ENCODE peak calls at places on chromosomes 3 and 15, in five cellular contexts. C is thyroid gland, S is adrenal gland, A is esophagus squamous epithelium, Z is A549. P is an unnamed sample.

GRCh38 chr3:146187334-146187950 is 26.5 kb upstream of the PLOD2 start:
- DNase-seq in C (peak), S (peak), A (no peak), Z (no peak), P (no peak)

GRCh38 chr3:180590396-180590795 is 11.6 kb upstream of the TTC14 start:
- DNase-seq in C (no peak), S (no peak), A (no peak), Z (no peak), P (no peak)

GRCh38 chr15:91603681-91604080 is 249.8 kb upstream of the SLCO3A1 start:
- DNase-seq in C (no peak), S (no peak), A (no peak), Z (no peak), P (no peak)

GRCh38 chr3:45165497-45166282 is 19.5 kb upstream of the CDCP1 start:
- DNase-seq in C (no peak), S (no peak), A (no peak), Z (no peak), P (no peak)

GRCh38 chr15:69626095-69627066 is 173.8 kb downstream of the RPLP1 start:
- DNase-seq in C (no peak), S (no peak), A (no peak), Z (no peak), P (no peak)

GRCh38 chr3:45814322-45814721 is 18.0 kb upstream of the SLC6A20 start:
- DNase-seq in C (no peak), S (no peak), A (no peak), Z (no peak), P (no peak)

GRCh38 chr3:39812537-39812936 is 3.1 kb downstream of the MYRIP start:
- DNase-seq in C (peak), S (no peak), A (no peak), Z (no peak), P (no peak)

GRCh38 chr3:18098960-18099587 is 326.1 kb downstream of the SATB1 start:
- DNase-seq in C (no peak), S (no peak), A (no peak), Z (peak), P (peak)

GRCh38 chr3:118984699-118985098 is 49.9 kb downstream of the IGSF11 start:
- DNase-seq in C (no peak), S (no peak), A (no peak), Z (no peak), P (no peak)

GRCh38 chr15:90184119-90184785 is 16.9 kb upstream of the SEMA4B start:
- DNase-seq in C (peak), S (peak), A (peak), Z (peak), P (peak)

GRCh38 chr15:77030042-77030927 is 35.4 kb downstream of the PSTPIP1 start:
- DNase-seq in C (no peak), S (no peak), A (no peak), Z (no peak), P (peak)

GRCh38 chr3:123634149-123635051 is 49.5 kb upstream of the HACD2 start:
- DNase-seq in C (no peak), S (no peak), A (no peak), Z (no peak), P (no peak)

GRCh38 chr3:72418149-72418686 is 430.0 kb downstream of the SHQ1 start:
- DNase-seq in C (no peak), S (no peak), A (no peak), Z (no peak), P (no peak)

GRCh38 chr3:189512039-189512438 is 119.2 kb upstream of the TP63 start:
- DNase-seq in C (no peak), S (no peak), A (no peak), Z (no peak), P (no peak)

GRCh38 chr3:177491301-177492031 is 294.2 kb upstream of the TBL1XR1 start:
- DNase-seq in C (no peak), S (no peak), A (no peak), Z (no peak), P (no peak)

GRCh38 chr3:79264892-79265291 is 502.9 kb downstream of the ROBO1 start:
- DNase-seq in C (no peak), S (no peak), A (no peak), Z (no peak), P (no peak)

GRCh38 chr15:95520922-95521321 is 809.6 kb upstream of the NR2F2 start:
- DNase-seq in C (no peak), S (no peak), A (no peak), Z (no peak), P (no peak)

GRCh38 chr15:70032509-70032908 is 65.2 kb downstream of the TLE3 start:
- DNase-seq in C (no peak), S (no peak), A (no peak), Z (no peak), P (no peak)

GRCh38 chr3:158644345-158644908 is at the start of gene GFM1:
- DNase-seq in C (peak), S (peak), A (peak), Z (peak), P (peak)

GRCh38 chr3:99482191-99482590 is 156.2 kb upstream of the COL8A1 start:
- DNase-seq in C (no peak), S (no peak), A (no peak), Z (no peak), P (no peak)

GRCh38 chr3:57110797-57111196 is 50.3 kb downstream of the SPATA12 start:
- DNase-seq in C (no peak), S (no peak), A (no peak), Z (no peak), P (no peak)

GRCh38 chr3:107525101-107525953 is 2.6 kb downstream of the BBX start:
- DNase-seq in C (peak), S (peak), A (no peak), Z (no peak), P (peak)

GRCh38 chr3:139534992-139535879 is 4.3 kb downstream of the RBP1 start:
- DNase-seq in C (peak), S (peak), A (no peak), Z (no peak), P (no peak)

GRCh38 chr3:37346227-37347005 is 172.0 kb upstream of the LRRFIP2 start:
- DNase-seq in C (no peak), S (no peak), A (no peak), Z (no peak), P (no peak)

GRCh38 chr15:75648156-75649000 is 666 bp downstream of the SNX33 start:
- DNase-seq in C (peak), S (peak), A (no peak), Z (no peak), P (no peak)

GRCh38 chr3:21894459-21895083 is 143.6 kb upstream of the ZNF385D start:
- DNase-seq in C (no peak), S (no peak), A (no peak), Z (peak), P (no peak)

GRCh38 chr3:45968149-45968548 is 24.9 kb downstream of the CXCR6 start:
- DNase-seq in C (no peak), S (no peak), A (no peak), Z (no peak), P (no peak)

GRCh38 chr3:195081242-195081963 is 189.6 kb downstream of the XXYLT1 start:
- DNase-seq in C (peak), S (no peak), A (no peak), Z (no peak), P (no peak)

GRCh38 chr3:182920515-182921084 is 59.7 kb downstream of the DCUN1D1 start:
- DNase-seq in C (no peak), S (peak), A (no peak), Z (peak), P (no peak)

GRCh38 chr15:41125063-41125669 is 9.1 kb upstream of the INO80 start:
- DNase-seq in C (no peak), S (no peak), A (no peak), Z (no peak), P (no peak)

GRCh38 chr3:38257583-38257982 is 8.0 kb upstream of the SLC22A13 start:
- DNase-seq in C (no peak), S (no peak), A (no peak), Z (no peak), P (no peak)

DNA sequence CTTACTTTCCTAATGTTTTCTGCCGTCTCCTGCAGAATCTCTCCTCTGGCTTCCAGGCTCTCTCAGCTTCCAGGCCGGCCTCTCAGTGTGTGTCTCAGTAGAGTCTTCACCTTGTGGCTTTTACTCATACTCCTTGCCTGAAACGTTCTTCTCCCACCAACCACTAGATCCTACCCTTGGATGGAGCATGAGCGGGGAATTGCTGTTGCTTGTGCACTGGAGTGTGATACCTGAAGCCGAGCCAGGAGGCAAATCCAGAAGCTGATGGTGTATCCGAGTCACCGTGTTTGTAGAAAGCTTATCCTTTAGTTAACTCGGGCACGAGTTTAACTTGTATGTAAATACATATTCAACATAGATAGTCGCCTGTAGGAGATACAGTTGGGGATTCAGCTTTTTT is 285.0 kb upstream of the C2CD4B start:
- DNase-seq in C (peak), S (no peak), A (no peak), Z (no peak), P (no peak)
- TF ChIP-seq POLR2A in C (no peak), S (no peak), A (no peak), Z (no peak), P (no peak)

GRCh38 chr3:49133226-49133951 is 539 bp upstream of the LAMB2 start:
- DNase-seq in C (peak), S (peak), A (no peak), Z (peak), P (peak)
- TF ChIP-seq POLR2A in C (peak), S (peak), A (no peak), Z (peak), P (peak)

GRCh38 chr15:66293085-66293418 is 316 bp upstream of the DIS3L start:
- DNase-seq in C (no peak), S (no peak), A (no peak), Z (no peak), P (no peak)
- TF ChIP-seq POLR2A in C (no peak), S (no peak), A (no peak), Z (no peak), P (no peak)

DNA sequence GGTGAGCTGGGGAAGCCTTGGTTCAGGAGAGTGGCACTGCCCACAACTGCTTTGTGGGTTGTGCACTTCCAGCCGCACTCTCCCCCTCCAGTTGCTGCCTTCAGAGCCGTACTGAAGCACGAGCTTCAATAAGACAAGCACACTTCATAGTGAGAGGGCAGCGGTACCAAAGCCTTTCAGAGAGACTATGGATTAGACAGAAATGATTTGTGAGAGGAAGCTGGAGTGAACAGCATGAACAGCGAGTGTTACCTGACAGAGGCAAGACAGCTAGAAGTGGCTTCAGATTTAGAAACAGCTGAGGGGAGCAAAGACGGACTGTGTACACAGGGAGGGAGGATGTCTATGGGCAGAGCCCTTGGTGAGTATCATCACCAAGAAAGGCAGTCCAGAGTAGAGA is 31.1 kb downstream of the HCLS1 start:
- DNase-seq in C (no peak), S (no peak), A (no peak), Z (no peak), P (no peak)
- TF ChIP-seq POLR2A in C (no peak), S (no peak), A (no peak), Z (no peak), P (no peak)

DNA sequence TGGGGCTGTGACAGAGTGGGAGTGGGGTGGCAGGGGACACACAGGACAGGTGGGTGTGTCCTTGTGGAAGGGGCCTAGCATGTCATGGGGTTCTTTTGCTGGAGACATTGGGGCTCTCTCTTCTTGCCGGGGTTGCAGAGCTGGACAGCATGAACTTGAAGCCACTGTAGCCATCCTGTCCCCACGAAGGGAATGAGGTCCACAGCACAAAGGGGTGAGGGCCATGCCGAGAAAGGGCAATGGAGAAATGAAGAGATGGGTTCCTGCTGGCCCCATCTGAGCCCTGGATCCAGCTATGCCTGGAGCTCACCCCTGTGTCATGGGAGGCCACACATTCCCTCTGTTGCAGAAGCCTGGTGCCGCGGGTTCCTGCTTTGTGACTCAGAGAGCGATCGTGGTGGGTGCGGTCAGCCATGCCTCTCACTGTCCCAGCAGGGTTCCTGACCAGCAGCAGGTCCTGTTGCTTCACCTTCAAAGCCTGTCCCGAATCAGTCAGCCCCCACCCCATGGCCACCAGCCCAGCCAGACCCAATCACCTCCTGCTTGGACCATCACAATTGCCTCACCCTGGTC is 50.0 kb downstream of the DNAJB8 start:
- DNase-seq in C (no peak), S (no peak), A (no peak), Z (peak), P (peak)
- TF ChIP-seq POLR2A in C (no peak), S (no peak), A (no peak), Z (no peak), P (no peak)

GRCh38 chr3:4978966-4979400 is 254 bp upstream of the BHLHE40 start:
- DNase-seq in C (peak), S (peak), A (peak), Z (peak), P (peak)

GRCh38 chr3:4977889-4978258 is 1.4 kb upstream of the BHLHE40 start:
- DNase-seq in C (no peak), S (no peak), A (no peak), Z (no peak), P (no peak)

GRCh38 chr3:4979401-4980228 is at the start of gene BHLHE40:
- DNase-seq in C (peak), S (no peak), A (peak), Z (no peak), P (no peak)

GRCh38 chr3:4977001-4977888 is 2.0 kb upstream of the BHLHE40 start:
- DNase-seq in C (peak), S (peak), A (no peak), Z (peak), P (no peak)

DNA sequence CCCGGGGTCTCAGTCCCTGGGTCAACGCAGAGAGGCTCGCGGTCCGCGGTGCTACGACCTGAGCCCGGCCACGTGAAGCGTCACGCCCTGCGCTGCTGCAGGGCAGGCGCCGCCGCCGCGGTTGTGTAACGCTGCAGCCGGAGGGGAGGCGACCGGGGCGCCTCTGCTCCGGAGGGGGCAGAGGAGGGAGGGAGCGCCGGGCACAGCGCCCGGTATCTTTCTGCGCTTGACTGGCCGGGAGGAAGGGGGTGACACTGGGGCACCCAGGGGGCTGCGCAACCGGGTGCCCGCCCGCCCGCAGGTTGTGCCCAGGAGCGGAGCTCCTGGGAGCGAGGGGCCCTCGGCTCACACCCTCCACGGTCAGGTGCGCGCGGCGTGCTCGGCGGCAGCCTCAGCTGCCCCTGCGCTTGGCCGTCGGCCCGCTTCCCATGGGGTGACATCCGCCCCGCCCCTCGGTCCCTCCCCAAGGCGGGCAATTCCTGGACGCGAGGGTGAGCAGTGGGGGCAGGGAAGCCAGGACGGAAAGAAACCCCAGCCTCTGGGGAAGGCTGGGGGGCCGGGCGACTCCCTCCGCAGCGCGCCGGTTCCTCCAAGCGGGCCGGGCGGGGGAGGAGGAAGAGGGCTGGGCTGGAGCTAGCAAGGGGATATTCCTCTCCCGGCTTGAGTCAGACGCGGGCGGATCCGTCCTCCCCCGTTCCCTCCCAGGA is 825 bp upstream of the BHLHE40 start:
- DNase-seq in C (peak), S (peak), A (peak), Z (peak), P (peak)
- TF ChIP-seq POLR2A in C (peak), S (peak), A (peak), Z (peak), P (peak)

GRCh38 chr15:38454687-38455071 is 752 bp downstream of the FAM98B start:
- DNase-seq in C (no peak), S (no peak), A (no peak), Z (no peak), P (no peak)

GRCh38 chr15:38459480-38459879 is 5.6 kb downstream of the FAM98B start:
- DNase-seq in C (no peak), S (no peak), A (no peak), Z (no peak), P (no peak)

GRCh38 chr15:38455096-38455495 is 1.2 kb downstream of the FAM98B start:
- DNase-seq in C (no peak), S (no peak), A (no peak), Z (no peak), P (no peak)

GRCh38 chr15:38458646-38459045 is 4.7 kb downstream of the FAM98B start:
- DNase-seq in C (no peak), S (no peak), A (no peak), Z (no peak), P (no peak)

DNA sequence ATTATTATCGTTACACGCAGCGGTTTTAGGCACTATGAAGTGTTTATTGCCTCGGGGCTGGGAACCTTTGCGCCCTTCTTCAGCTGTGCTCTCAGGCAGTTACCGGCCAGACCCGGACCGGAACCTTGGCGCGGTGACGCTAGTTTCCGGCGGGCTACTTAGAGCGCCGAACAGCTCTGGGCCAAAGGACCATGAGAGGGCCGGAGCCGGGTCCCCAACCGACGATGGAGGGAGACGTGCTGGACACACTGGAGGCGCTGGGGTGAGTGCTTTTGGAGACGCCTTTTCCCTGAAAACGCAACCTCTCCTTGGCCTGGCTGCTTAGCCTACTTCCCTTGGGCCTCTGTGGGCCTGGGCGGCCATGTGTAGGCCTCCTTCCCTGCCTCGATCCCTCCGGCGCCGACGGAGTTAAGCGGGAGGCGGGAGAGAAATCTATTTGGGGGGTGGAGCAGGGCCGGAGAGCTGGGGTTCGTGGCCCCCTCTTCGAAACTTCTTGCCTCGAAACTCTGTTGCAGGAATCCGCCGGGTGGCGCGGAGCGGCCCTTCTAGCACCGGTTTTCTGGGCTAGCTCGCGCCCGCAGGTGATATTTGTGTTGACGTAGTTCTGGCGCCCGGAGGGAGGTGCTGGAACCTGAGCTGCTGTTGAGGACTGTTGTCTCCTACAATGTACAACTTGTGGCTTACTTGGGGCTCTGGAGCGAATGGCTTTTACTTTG is at the start of gene FAM98B:
- DNase-seq in C (peak), S (peak), A (peak), Z (peak), P (peak)
- TF ChIP-seq POLR2A in C (no peak), S (no peak), A (peak), Z (peak), P (no peak)

DNA sequence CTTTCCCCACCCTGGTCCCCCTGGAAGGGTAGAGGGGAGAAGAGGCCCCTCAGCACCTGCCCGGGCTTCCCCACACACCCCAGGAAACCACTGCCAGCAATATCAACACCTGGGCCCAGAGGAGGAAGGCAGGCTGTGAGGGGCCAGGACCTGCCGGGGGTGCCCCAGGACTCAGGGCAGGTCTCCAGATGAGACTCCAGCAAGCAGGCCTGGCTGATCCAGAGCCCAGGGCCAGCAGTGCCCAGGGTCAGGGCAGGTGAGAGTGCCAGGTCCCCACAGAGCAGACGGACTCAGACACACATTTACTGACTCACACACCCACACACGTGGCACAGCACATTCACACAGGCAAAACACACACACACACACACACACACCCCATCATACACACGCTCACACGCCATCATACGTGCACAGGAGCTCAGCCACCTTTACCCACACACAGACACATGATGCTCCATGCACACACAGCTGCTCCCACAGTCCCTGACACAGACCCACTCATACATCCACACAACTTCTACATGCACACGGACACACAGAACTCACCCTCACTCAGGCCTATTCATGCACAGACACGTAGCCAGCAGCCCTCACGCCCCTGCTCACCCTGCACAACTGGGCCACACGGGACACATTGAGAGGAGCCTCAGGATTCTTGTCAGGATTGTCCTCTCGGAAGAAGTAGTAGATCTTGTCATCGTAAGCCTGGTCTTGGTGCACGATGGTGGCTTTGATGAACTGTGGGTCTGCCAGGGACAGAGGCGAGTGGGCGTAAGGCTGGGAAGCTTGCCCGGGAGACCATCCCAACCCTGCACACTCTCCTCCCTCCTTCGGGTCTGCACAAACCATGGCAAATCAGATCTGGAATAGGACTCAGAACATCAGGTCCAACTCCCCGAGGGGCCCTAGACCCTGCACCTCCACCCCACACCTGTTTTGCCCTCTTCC is 17.5 kb downstream of the SEMA7A start:
- DNase-seq in C (no peak), S (no peak), A (no peak), Z (no peak), P (no peak)
- TF ChIP-seq POLR2A in C (no peak), S (no peak), A (no peak), Z (no peak), P (no peak)